ENCODE peak calls at places on chromosomes 13 and 19, in six cellular contexts. One of them, this sample, is unnamed.

GRCh38 chr19:4108767-4109625 is 14.9 kb downstream of the MAP2K2 start:
- DNase-seq in activated CD4-positive, alpha-beta T cell treated with anti-CD3 and anti-CD28 coated beads, Interleukin-2, amount 50 U/mL, for 1 hour: peak; percentile 65
- DNase-seq in left cardiac atrium: no peak
- DNase-seq in A549: no peak
- DNase-seq in stimulated activated effector memory CD8-positive, alpha-beta T cell treated with anti-CD3 and anti-CD28 coated beads, Interleukin-12 subunit alpha, Interleukin-12 subunit beta, amount 100 ng/mL, for 72 hours: peak; percentile 84
- DNase-seq in RKO: no peak
- DNase-seq in this sample: no peak

GRCh38 chr13:52837850-52838249 is 10.6 kb downstream of the PCDH8 start:
- DNase-seq in activated CD4-positive, alpha-beta T cell treated with anti-CD3 and anti-CD28 coated beads, Interleukin-2, amount 50 U/mL, for 1 hour: no peak
- DNase-seq in left cardiac atrium: no peak
- DNase-seq in A549: no peak
- DNase-seq in stimulated activated effector memory CD8-positive, alpha-beta T cell treated with anti-CD3 and anti-CD28 coated beads, Interleukin-12 subunit alpha, Interleukin-12 subunit beta, amount 100 ng/mL, for 72 hours: no peak
- DNase-seq in RKO: no peak
- DNase-seq in this sample: no peak

GRCh38 chr19:21410166-21410565 is 13.2 kb downstream of the ZNF493 start:
- DNase-seq in activated CD4-positive, alpha-beta T cell treated with anti-CD3 and anti-CD28 coated beads, Interleukin-2, amount 50 U/mL, for 1 hour: no peak
- DNase-seq in left cardiac atrium: no peak
- DNase-seq in A549: no peak
- DNase-seq in stimulated activated effector memory CD8-positive, alpha-beta T cell treated with anti-CD3 and anti-CD28 coated beads, Interleukin-12 subunit alpha, Interleukin-12 subunit beta, amount 100 ng/mL, for 72 hours: no peak
- DNase-seq in RKO: no peak
- DNase-seq in this sample: no peak

GRCh38 chr13:64347662-64348061 is 2882.5 kb downstream of the PCDH9 start:
- DNase-seq in activated CD4-positive, alpha-beta T cell treated with anti-CD3 and anti-CD28 coated beads, Interleukin-2, amount 50 U/mL, for 1 hour: no peak
- DNase-seq in left cardiac atrium: no peak
- DNase-seq in A549: no peak
- DNase-seq in stimulated activated effector memory CD8-positive, alpha-beta T cell treated with anti-CD3 and anti-CD28 coated beads, Interleukin-12 subunit alpha, Interleukin-12 subunit beta, amount 100 ng/mL, for 72 hours: no peak
- DNase-seq in RKO: no peak
- DNase-seq in this sample: no peak

GRCh38 chr13:73171926-73172325 is 113.1 kb downstream of the KLF5 start:
- DNase-seq in activated CD4-positive, alpha-beta T cell treated with anti-CD3 and anti-CD28 coated beads, Interleukin-2, amount 50 U/mL, for 1 hour: no peak
- DNase-seq in left cardiac atrium: no peak
- DNase-seq in A549: no peak
- DNase-seq in stimulated activated effector memory CD8-positive, alpha-beta T cell treated with anti-CD3 and anti-CD28 coated beads, Interleukin-12 subunit alpha, Interleukin-12 subunit beta, amount 100 ng/mL, for 72 hours: no peak
- DNase-seq in RKO: no peak
- DNase-seq in this sample: peak; percentile 50

GRCh38 chr13:110338441-110339101 is 31.5 kb downstream of the COL4A2 start:
- DNase-seq in activated CD4-positive, alpha-beta T cell treated with anti-CD3 and anti-CD28 coated beads, Interleukin-2, amount 50 U/mL, for 1 hour: no peak
- DNase-seq in left cardiac atrium: peak; percentile 63
- DNase-seq in A549: no peak
- DNase-seq in stimulated activated effector memory CD8-positive, alpha-beta T cell treated with anti-CD3 and anti-CD28 coated beads, Interleukin-12 subunit alpha, Interleukin-12 subunit beta, amount 100 ng/mL, for 72 hours: no peak
- DNase-seq in RKO: no peak
- DNase-seq in this sample: no peak

GRCh38 chr13:80083516-80084085 is 257.3 kb downstream of the SPRY2 start:
- DNase-seq in activated CD4-positive, alpha-beta T cell treated with anti-CD3 and anti-CD28 coated beads, Interleukin-2, amount 50 U/mL, for 1 hour: no peak
- DNase-seq in left cardiac atrium: no peak
- DNase-seq in A549: no peak
- DNase-seq in stimulated activated effector memory CD8-positive, alpha-beta T cell treated with anti-CD3 and anti-CD28 coated beads, Interleukin-12 subunit alpha, Interleukin-12 subunit beta, amount 100 ng/mL, for 72 hours: no peak
- DNase-seq in RKO: no peak
- DNase-seq in this sample: no peak

GRCh38 chr19:58476498-58477015 is 405 bp downstream of the ZNF446 start:
- DNase-seq in activated CD4-positive, alpha-beta T cell treated with anti-CD3 and anti-CD28 coated beads, Interleukin-2, amount 50 U/mL, for 1 hour: no peak
- DNase-seq in left cardiac atrium: peak; percentile 61
- DNase-seq in A549: no peak
- DNase-seq in stimulated activated effector memory CD8-positive, alpha-beta T cell treated with anti-CD3 and anti-CD28 coated beads, Interleukin-12 subunit alpha, Interleukin-12 subunit beta, amount 100 ng/mL, for 72 hours: no peak
- DNase-seq in RKO: peak; percentile 55
- DNase-seq in this sample: no peak

GRCh38 chr19:35264281-35265125 is 4.3 kb upstream of the USF2 start:
- DNase-seq in activated CD4-positive, alpha-beta T cell treated with anti-CD3 and anti-CD28 coated beads, Interleukin-2, amount 50 U/mL, for 1 hour: no peak
- DNase-seq in left cardiac atrium: peak; percentile 15
- DNase-seq in A549: no peak
- DNase-seq in stimulated activated effector memory CD8-positive, alpha-beta T cell treated with anti-CD3 and anti-CD28 coated beads, Interleukin-12 subunit alpha, Interleukin-12 subunit beta, amount 100 ng/mL, for 72 hours: no peak
- DNase-seq in RKO: no peak
- DNase-seq in this sample: no peak

GRCh38 chr13:98300956-98301641 is 124.0 kb upstream of the RNF113B start:
- DNase-seq in activated CD4-positive, alpha-beta T cell treated with anti-CD3 and anti-CD28 coated beads, Interleukin-2, amount 50 U/mL, for 1 hour: no peak
- DNase-seq in left cardiac atrium: no peak
- DNase-seq in A549: no peak
- DNase-seq in stimulated activated effector memory CD8-positive, alpha-beta T cell treated with anti-CD3 and anti-CD28 coated beads, Interleukin-12 subunit alpha, Interleukin-12 subunit beta, amount 100 ng/mL, for 72 hours: no peak
- DNase-seq in RKO: no peak
- DNase-seq in this sample: peak; percentile 33

GRCh38 chr13:50365683-50366391 is 350.6 kb downstream of the KCNRG start:
- DNase-seq in activated CD4-positive, alpha-beta T cell treated with anti-CD3 and anti-CD28 coated beads, Interleukin-2, amount 50 U/mL, for 1 hour: peak; percentile 14
- DNase-seq in left cardiac atrium: no peak
- DNase-seq in A549: no peak
- DNase-seq in stimulated activated effector memory CD8-positive, alpha-beta T cell treated with anti-CD3 and anti-CD28 coated beads, Interleukin-12 subunit alpha, Interleukin-12 subunit beta, amount 100 ng/mL, for 72 hours: peak; percentile 80
- DNase-seq in RKO: no peak
- DNase-seq in this sample: peak; percentile 94